ENCODE peak calls at places on chromosomes 5 and 9, in seven cellular contexts. N, X, L, A, E, S and W are unnamed samples.

GRCh38 chr5:14417232-14417730 is 164.3 kb upstream of the OTULINL start:
- DNase-seq in E (no peak), N (peak), L (peak), S (peak), X (no peak), A (no peak), W (peak)

GRCh38 chr5:78628260-78629024 is 20.1 kb downstream of the LHFPL2 start:
- DNase-seq in N (peak), E (no peak), S (no peak), X (no peak), A (no peak), L (no peak), W (no peak)

GRCh38 chr5:113340537-113340936 is 94.3 kb downstream of the TSSK1B start:
- DNase-seq in L (no peak), A (no peak), S (no peak), E (peak), X (no peak), N (peak), W (no peak)

GRCh38 chr5:33379757-33380156 is 61.0 kb upstream of the TARS1 start:
- DNase-seq in A (peak), X (peak), L (peak), S (peak), E (peak), N (peak), W (peak)

GRCh38 chr5:180623411-180623834 is 26.0 kb downstream of the FLT4 start:
- DNase-seq in X (no peak), L (no peak), N (no peak), E (no peak), S (no peak), A (no peak), W (no peak)

GRCh38 chr5:58259685-58260152 is 200.2 kb downstream of the PLK2 start:
- DNase-seq in A (no peak), S (peak), E (peak), N (peak), L (peak), X (peak), W (peak)

GRCh38 chr5:56471707-56472106 is 238.6 kb upstream of the ANKRD55 start:
- DNase-seq in X (no peak), N (no peak), E (peak), L (no peak), A (no peak), S (no peak), W (no peak)

GRCh38 chr5:97478513-97478912 is 295.5 kb upstream of the RIOK2 start:
- DNase-seq in E (no peak), A (no peak), L (peak), S (no peak), X (peak), N (no peak), W (no peak)

GRCh38 chr5:179208706-179209358 is 136.4 kb downstream of the ADAMTS2 start:
- DNase-seq in N (no peak), E (no peak), X (no peak), A (no peak), L (no peak), S (no peak), W (no peak)

GRCh38 chr9:14314424-14314928 is 535 bp upstream of the NFIB start:
- DNase-seq in N (peak), X (no peak), A (no peak), E (peak), L (peak), S (peak), W (peak)

GRCh38 chr5:78295035-78295961 is 800 bp upstream of the AP3B1 start:
- DNase-seq in X (no peak), S (no peak), E (peak), A (peak), N (peak), L (peak), W (peak)

GRCh38 chr9:109320338-109320733 is 523 bp downstream of the EPB41L4B start:
- DNase-seq in E (peak), N (peak), X (peak), L (no peak), S (no peak), A (no peak), W (no peak)

GRCh38 chr9:134314950-134315715 is 11.1 kb upstream of the RXRA start:
- DNase-seq in A (no peak), X (no peak), L (no peak), N (peak), S (no peak), E (no peak), W (no peak)

GRCh38 chr9:126981218-126981617 is 66.6 kb downstream of the RALGPS1 start:
- DNase-seq in X (no peak), A (no peak), E (no peak), L (no peak), N (no peak), S (no peak), W (no peak)

GRCh38 chr5:53438486-53439472 is 41.6 kb upstream of the FST start:
- DNase-seq in L (no peak), S (peak), E (no peak), N (no peak), A (no peak), X (no peak), W (no peak)

GRCh38 chr9:135277219-135278201 is 190.0 kb downstream of the OLFM1 start:
- DNase-seq in E (no peak), N (no peak), L (no peak), A (no peak), S (no peak), X (no peak), W (no peak)

GRCh38 chr5:40359854-40360253 is 319.9 kb upstream of the PTGER4 start:
- DNase-seq in X (no peak), E (no peak), A (no peak), N (no peak), S (no peak), L (no peak), W (no peak)

GRCh38 chr5:141420855-141421488 is at the start of gene PCDHGA11:
- DNase-seq in X (no peak), S (peak), A (peak), N (peak), L (peak), E (peak), W (peak)

GRCh38 chr9:78828521-78828920 is 531.6 kb downstream of the PSAT1 start:
- DNase-seq in N (no peak), X (no peak), S (no peak), E (no peak), A (no peak), L (no peak), W (no peak)

GRCh38 chr9:137445930-137446431 is 4.8 kb upstream of the ENTPD8 start:
- DNase-seq in E (no peak), S (no peak), N (no peak), A (no peak), L (no peak), X (no peak), W (no peak)

GRCh38 chr5:94674841-94675382 is 56.4 kb downstream of the SLF1 start:
- DNase-seq in X (no peak), N (no peak), L (peak), A (no peak), E (no peak), S (peak), W (no peak)

GRCh38 chr5:88377705-88378656 is 109.3 kb upstream of the TMEM161B start:
- DNase-seq in S (no peak), N (no peak), L (no peak), E (no peak), A (no peak), X (no peak), W (no peak)

GRCh38 chr5:68277427-68277826 is 61.9 kb downstream of the PIK3R1 start:
- DNase-seq in S (peak), A (no peak), L (no peak), X (no peak), E (peak), N (no peak), W (no peak)

GRCh38 chr9:116269250-116269649 is 115.7 kb downstream of the PAPPA start:
- DNase-seq in A (no peak), X (no peak), L (peak), S (no peak), E (no peak), N (no peak), W (no peak)
- H3K23ac ChIP-seq in A (no peak), X (no peak), L (no peak), S (no peak), E (no peak), N (no peak), W (no peak)

GRCh38 chr5:75341934-75342333 is 4.9 kb downstream of the HMGCR start:
- DNase-seq in N (no peak), S (no peak), X (no peak), L (peak), A (no peak), E (no peak), W (no peak)

GRCh38 chr5:75342836-75343235 is 5.8 kb downstream of the HMGCR start:
- DNase-seq in E (no peak), X (no peak), N (no peak), L (no peak), S (peak), A (no peak), W (no peak)

GRCh38 chr5:75338408-75338807 is 1.4 kb downstream of the HMGCR start:
- DNase-seq in E (peak), L (peak), N (no peak), S (no peak), X (no peak), A (no peak), W (no peak)

GRCh38 chr5:75337366-75338021 is 474 bp downstream of the HMGCR start:
- DNase-seq in S (no peak), A (no peak), X (no peak), E (peak), L (no peak), N (peak), W (no peak)

GRCh38 chr5:75340714-75341478 is 3.9 kb downstream of the HMGCR start:
- DNase-seq in E (peak), A (no peak), S (no peak), L (peak), N (peak), X (no peak), W (no peak)
- H2AK5ac ChIP-seq in E (no peak), A (no peak), S (no peak), L (no peak), N (no peak), X (no peak), W (no peak)

DNA sequence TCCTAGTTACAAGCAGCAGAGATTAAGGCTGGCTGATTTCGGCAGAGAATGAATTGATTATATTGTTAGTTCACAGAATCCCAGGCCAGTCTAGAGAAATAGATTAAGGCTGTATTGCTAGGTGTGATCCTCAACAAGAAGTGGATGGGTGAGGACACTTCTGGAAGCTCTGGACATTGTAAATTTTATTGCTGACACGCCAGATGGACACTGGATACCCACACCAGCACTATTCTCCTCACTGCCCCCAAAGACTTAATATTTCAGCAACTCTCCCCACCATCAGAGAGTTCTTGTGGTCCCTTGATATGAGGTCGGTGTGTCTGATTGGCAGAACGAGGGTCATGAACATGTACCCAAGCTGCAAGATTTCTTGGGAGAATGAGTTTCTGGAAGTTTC is 171.6 kb upstream of the EGFLAM start:
- DNase-seq in E (no peak), A (no peak), L (no peak), X (no peak), N (peak), S (no peak), W (no peak)
- H3K23ac ChIP-seq in E (no peak), A (no peak), L (no peak), X (no peak), N (no peak), S (no peak), W (no peak)

DNA sequence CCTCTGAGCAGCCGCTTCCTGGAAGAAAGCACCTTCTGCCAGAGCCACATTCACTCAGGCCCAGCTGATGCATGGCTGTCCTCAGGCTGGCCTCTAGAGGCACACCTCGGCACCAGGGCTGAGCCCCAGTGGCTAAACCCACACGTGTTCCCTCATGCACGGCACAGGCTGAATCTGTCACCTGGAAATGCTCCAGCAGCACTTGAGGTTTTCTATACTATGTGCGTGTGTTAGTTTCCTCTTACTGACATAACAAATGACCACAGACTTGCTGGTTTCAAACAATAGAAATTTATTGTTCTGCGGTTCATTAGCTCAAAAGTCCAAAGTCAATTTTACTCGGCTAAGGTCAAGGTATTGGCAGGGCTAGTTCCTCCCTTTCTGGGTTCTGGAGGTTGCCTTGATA is 141.4 kb downstream of the LRRC70 start:
- DNase-seq in N (peak), S (peak), E (peak), A (peak), X (no peak), L (no peak), W (peak)
- H2AK5ac ChIP-seq in N (no peak), S (no peak), E (no peak), A (no peak), X (no peak), L (no peak), W (no peak)

DNA sequence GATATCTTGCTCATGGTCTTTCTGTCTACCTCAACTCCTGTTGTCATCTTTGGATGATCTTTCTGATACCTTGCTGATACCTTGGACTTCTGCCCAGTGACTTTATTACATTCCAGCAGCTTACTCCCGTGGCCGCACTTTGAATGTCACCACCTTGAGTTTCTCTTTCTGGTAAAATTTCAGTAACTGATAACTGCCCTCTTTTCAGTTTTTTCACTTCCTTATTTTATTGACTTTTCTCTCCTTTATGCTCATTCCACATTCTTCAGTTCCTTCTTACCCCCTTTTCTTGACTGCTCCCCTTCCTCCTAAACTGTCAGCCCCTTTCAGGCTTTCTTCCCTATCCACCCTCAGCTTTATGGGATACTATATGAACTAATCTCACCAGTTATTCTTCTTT is 7.0 kb upstream of the FBXO4 start:
- DNase-seq in A (no peak), E (no peak), X (no peak), N (no peak), S (no peak), L (no peak), W (no peak)
- H3K23ac ChIP-seq in A (no peak), E (no peak), X (no peak), N (no peak), S (no peak), L (no peak), W (no peak)

DNA sequence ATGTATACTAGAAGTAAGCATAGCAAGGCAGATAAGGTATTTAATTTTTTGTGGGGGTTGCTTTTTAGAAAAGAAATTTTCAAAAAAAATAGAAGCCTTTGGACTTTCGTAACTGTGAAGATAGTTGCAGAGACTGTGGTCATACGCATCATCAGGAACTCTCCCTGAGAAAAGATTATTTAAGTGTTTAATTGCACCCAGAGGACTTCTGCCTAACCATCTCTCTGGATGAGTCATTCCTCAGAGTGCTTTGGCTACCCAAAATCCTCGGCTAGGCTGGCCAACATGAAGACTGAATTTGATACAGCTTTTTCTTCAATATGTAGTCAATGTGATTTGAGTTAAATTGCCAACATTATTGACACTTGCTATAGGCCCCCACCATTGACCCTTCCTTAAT is 296.4 kb downstream of the TLR4 start:
- DNase-seq in E (no peak), X (no peak), N (no peak), S (no peak), L (no peak), A (no peak), W (no peak)
- H2AK5ac ChIP-seq in E (no peak), X (no peak), N (no peak), S (no peak), L (no peak), A (no peak), W (no peak)

GRCh38 chr5:174343826-174344225 is 298.3 kb downstream of the NSG2 start:
- DNase-seq in L (no peak), S (no peak), X (no peak), N (no peak), E (peak), A (no peak), W (no peak)
- H3K23ac ChIP-seq in L (no peak), S (no peak), X (no peak), N (no peak), E (no peak), A (no peak), W (no peak)

GRCh38 chr5:163447191-163447590 is 9.8 kb downstream of the CCNG1 start:
- DNase-seq in S (no peak), N (no peak), L (no peak), E (no peak), A (no peak), X (no peak), W (no peak)
- H2AK5ac ChIP-seq in S (no peak), N (no peak), L (no peak), E (no peak), A (no peak), X (no peak), W (no peak)

GRCh38 chr5:155941340-155941739 is 385.6 kb upstream of the SGCD start:
- DNase-seq in E (no peak), A (no peak), L (no peak), S (no peak), X (no peak), N (no peak), W (no peak)
- H3K23ac ChIP-seq in E (no peak), A (no peak), L (no peak), S (no peak), X (no peak), N (no peak), W (no peak)

DNA sequence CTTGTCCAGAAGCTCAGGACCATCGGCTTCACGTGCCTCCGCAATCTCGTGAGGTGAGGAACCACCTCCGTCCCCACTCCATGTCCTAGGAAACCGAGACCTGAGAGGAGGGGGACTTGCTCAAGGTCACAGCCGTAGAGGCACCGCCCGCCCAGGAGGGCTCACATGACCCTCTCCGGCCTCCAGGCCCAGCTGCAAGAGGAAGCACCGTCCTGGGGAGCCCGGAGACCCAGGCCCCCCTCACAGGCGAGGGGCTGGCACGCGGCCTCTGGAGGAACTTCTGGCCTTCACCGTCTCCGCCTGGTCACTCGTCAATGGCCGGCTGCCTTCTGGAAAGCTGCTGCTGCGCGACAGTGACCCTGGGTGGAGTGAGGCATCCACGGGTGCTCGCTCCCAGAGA is 24.2 kb downstream of the FAM78A start:
- DNase-seq in E (no peak), N (no peak), L (no peak), A (no peak), X (no peak), S (no peak), W (no peak)
- H2AK5ac ChIP-seq in E (no peak), N (no peak), L (no peak), A (no peak), X (peak), S (no peak), W (no peak)